ENCODE peak calls at places on chromosomes 5 and 9, in ten cellular contexts. J is iPS DF 19.7; N is right lobe of liver; G is left colon; D is dermis blood vessel endothelial cell; Z is lower leg skin; E is fibroblast of pulmonary artery; L is Kasumi-1; F is stimulated activated CD8-positive, alpha-beta memory T cell treated with anti-CD3 and anti-CD28 coated beads, Interleukin-4, amount 100 ng/mL, for 48 hours; O is activated naive CD8-positive, alpha-beta T cell treated with anti-CD3 and anti-CD28 coated beads, Interleukin-2, amount 10 ng/mL, durations not matched to agents 7 days and 5 days. Y is an unnamed sample.

GRCh38 chr5:170076707-170077106 is 29.0 kb upstream of the FOXI1 start:
- DNase-seq in J (no peak), N (no peak), G (no peak), D (no peak), Z (no peak), E (no peak), L (no peak), F (no peak), O (no peak), Y (no peak)

GRCh38 chr5:107680799-107681198 is 10.1 kb upstream of the EFNA5 start:
- DNase-seq in J (no peak), N (no peak), G (no peak), D (no peak), Z (no peak), E (no peak), L (no peak), F (no peak), O (no peak), Y (no peak)

GRCh38 chr5:99156688-99157087 is 227.9 kb upstream of the CHD1 start:
- DNase-seq in J (no peak), N (no peak), G (no peak), D (no peak), Z (no peak), E (no peak), L (no peak), F (no peak), O (no peak), Y (no peak)

GRCh38 chr5:88792144-88792840 is 90.7 kb downstream of the MEF2C start:
- DNase-seq in J (no peak), N (no peak), G (no peak), D (no peak), Z (no peak), E (peak), L (no peak), F (no peak), O (no peak), Y (no peak)

GRCh38 chr5:44536650-44537260 is 147.5 kb upstream of the FGF10 start:
- DNase-seq in J (peak), N (peak), G (peak), D (peak), Z (no peak), E (peak), L (no peak), F (peak), O (no peak), Y (no peak)

GRCh38 chr9:114235113-114235589 is 79.8 kb downstream of the COL27A1 start:
- DNase-seq in J (no peak), N (no peak), G (no peak), D (no peak), Z (no peak), E (no peak), L (no peak), F (peak), O (no peak), Y (no peak)

GRCh38 chr5:87408219-87408618 is 4.5 kb downstream of the CCNH start:
- DNase-seq in J (no peak), N (no peak), G (no peak), D (no peak), Z (no peak), E (no peak), L (no peak), F (no peak), O (no peak), Y (no peak)

GRCh38 chr5:159199780-159200179 is 9.6 kb downstream of the RNF145 start:
- DNase-seq in J (no peak), N (no peak), G (no peak), D (no peak), Z (no peak), E (no peak), L (no peak), F (no peak), O (no peak), Y (no peak)

GRCh38 chr9:90872835-90873294 is 71.2 kb downstream of the SYK start:
- DNase-seq in J (no peak), N (no peak), G (no peak), D (no peak), Z (peak), E (no peak), L (no peak), F (no peak), O (no peak), Y (no peak)

Y was measured in thoracic aorta.